ENCODE peak calls at places on chromosome X, in nine cellular contexts. One of them, this sample, is unnamed.
A peak's percentile ranks its signal among the peaks of the same experiment; 100 is the strongest.

GRCh38 chrX:22220941-22221340 is 51.8 kb upstream of the CBLL2 start:
- DNase-seq in transverse colon: no peak
- DNase-seq in SW480: peak; percentile 5
- DNase-seq in iris pigment epithelial cell: peak; percentile 60
- DNase-seq in MCF 10A: peak; percentile 78
- DNase-seq in GM13976: no peak
- DNase-seq in activated CD4-positive, alpha-beta T cell treated with anti-CD3 and anti-CD28 coated beads for 1 hour: no peak
- DNase-seq in C1 segment of cervical spinal cord: no peak
- DNase-seq in H9: no peak
- DNase-seq in this sample: no peak

GRCh38 chrX:24955372-24955771 is 60.4 kb downstream of the ARX start:
- DNase-seq in iris pigment epithelial cell: no peak
- DNase-seq in MCF 10A: no peak
- DNase-seq in C1 segment of cervical spinal cord: no peak
- DNase-seq in activated CD4-positive, alpha-beta T cell treated with anti-CD3 and anti-CD28 coated beads for 1 hour: no peak
- DNase-seq in transverse colon: no peak
- DNase-seq in SW480: no peak
- DNase-seq in GM13976: no peak
- DNase-seq in H9: no peak
- DNase-seq in this sample: no peak

GRCh38 chrX:42837092-42837726 is 59.2 kb upstream of the PPP1R2C start:
- DNase-seq in activated CD4-positive, alpha-beta T cell treated with anti-CD3 and anti-CD28 coated beads for 1 hour: no peak
- DNase-seq in transverse colon: no peak
- DNase-seq in GM13976: no peak
- DNase-seq in C1 segment of cervical spinal cord: no peak
- DNase-seq in iris pigment epithelial cell: no peak
- DNase-seq in MCF 10A: no peak
- DNase-seq in SW480: no peak
- DNase-seq in H9: no peak
- DNase-seq in this sample: no peak

GRCh38 chrX:65677954-65678469 is 10.6 kb downstream of the MSN start:
- DNase-seq in transverse colon: no peak
- DNase-seq in MCF 10A: peak; percentile 87
- DNase-seq in activated CD4-positive, alpha-beta T cell treated with anti-CD3 and anti-CD28 coated beads for 1 hour: no peak
- DNase-seq in iris pigment epithelial cell: peak; percentile 79
- DNase-seq in SW480: no peak
- DNase-seq in GM13976: no peak
- DNase-seq in C1 segment of cervical spinal cord: peak; percentile 16
- DNase-seq in H9: no peak
- DNase-seq in this sample: no peak

GRCh38 chrX:19544693-19545305 is 29.5 kb upstream of the MAP3K15 start:
- DNase-seq in C1 segment of cervical spinal cord: no peak
- DNase-seq in transverse colon: peak; percentile 43
- DNase-seq in activated CD4-positive, alpha-beta T cell treated with anti-CD3 and anti-CD28 coated beads for 1 hour: no peak
- DNase-seq in H9: no peak
- DNase-seq in GM13976: peak; percentile 69
- DNase-seq in SW480: peak; percentile 60
- DNase-seq in iris pigment epithelial cell: peak; percentile 66
- DNase-seq in MCF 10A: peak; percentile 71
- DNase-seq in this sample: no peak

GRCh38 chrX:69162466-69162865 is 2.8 kb downstream of the PJA1 start:
- DNase-seq in iris pigment epithelial cell: no peak
- DNase-seq in H9: no peak
- DNase-seq in GM13976: no peak
- DNase-seq in MCF 10A: no peak
- DNase-seq in SW480: no peak
- DNase-seq in transverse colon: no peak
- DNase-seq in C1 segment of cervical spinal cord: no peak
- DNase-seq in activated CD4-positive, alpha-beta T cell treated with anti-CD3 and anti-CD28 coated beads for 1 hour: no peak
- DNase-seq in this sample: no peak

GRCh38 chrX:13162772-13163171 is 118.4 kb upstream of the FAM9C start:
- DNase-seq in MCF 10A: no peak
- DNase-seq in H9: no peak
- DNase-seq in iris pigment epithelial cell: no peak
- DNase-seq in transverse colon: no peak
- DNase-seq in SW480: no peak
- DNase-seq in C1 segment of cervical spinal cord: no peak
- DNase-seq in GM13976: no peak
- DNase-seq in activated CD4-positive, alpha-beta T cell treated with anti-CD3 and anti-CD28 coated beads for 1 hour: no peak
- DNase-seq in this sample: no peak

GRCh38 chrX:112832481-112833095 is 8.0 kb downstream of the AMOT start:
- DNase-seq in activated CD4-positive, alpha-beta T cell treated with anti-CD3 and anti-CD28 coated beads for 1 hour: no peak
- DNase-seq in MCF 10A: peak; percentile 54
- DNase-seq in transverse colon: peak; percentile 69
- DNase-seq in GM13976: no peak
- DNase-seq in SW480: peak; percentile 84
- DNase-seq in iris pigment epithelial cell: no peak
- DNase-seq in C1 segment of cervical spinal cord: no peak
- DNase-seq in H9: peak; percentile 74
- DNase-seq in this sample: no peak

GRCh38 chrX:115018040-115018647 is 728 bp upstream of the IL13RA2 start:
- DNase-seq in iris pigment epithelial cell: no peak
- DNase-seq in SW480: no peak
- DNase-seq in activated CD4-positive, alpha-beta T cell treated with anti-CD3 and anti-CD28 coated beads for 1 hour: no peak
- DNase-seq in transverse colon: no peak
- DNase-seq in GM13976: no peak
- DNase-seq in C1 segment of cervical spinal cord: no peak
- DNase-seq in MCF 10A: peak; percentile 22
- DNase-seq in H9: no peak
- DNase-seq in this sample: no peak

GRCh38 chrX:73851014-73852009 is 288.3 kb downstream of the CHIC1 start:
- DNase-seq in SW480: no peak
- DNase-seq in activated CD4-positive, alpha-beta T cell treated with anti-CD3 and anti-CD28 coated beads for 1 hour: no peak
- DNase-seq in C1 segment of cervical spinal cord: peak; percentile 90
- DNase-seq in GM13976: peak; percentile 45
- DNase-seq in MCF 10A: peak; percentile 95
- DNase-seq in transverse colon: peak; percentile 90
- DNase-seq in H9: no peak
- DNase-seq in iris pigment epithelial cell: peak; percentile 96
- DNase-seq in this sample: peak; percentile 89

GRCh38 chrX:18210470-18210869 is 10.2 kb downstream of the BEND2 start:
- DNase-seq in GM13976: no peak
- DNase-seq in C1 segment of cervical spinal cord: no peak
- DNase-seq in activated CD4-positive, alpha-beta T cell treated with anti-CD3 and anti-CD28 coated beads for 1 hour: no peak
- DNase-seq in transverse colon: no peak
- DNase-seq in H9: no peak
- DNase-seq in MCF 10A: no peak
- DNase-seq in SW480: peak; percentile 8
- DNase-seq in iris pigment epithelial cell: peak; percentile 10
- DNase-seq in this sample: no peak

GRCh38 chrX:10450229-10450958 is 170.0 kb downstream of the MID1 start:
- DNase-seq in GM13976: no peak
- DNase-seq in MCF 10A: peak; percentile 28
- DNase-seq in SW480: no peak
- DNase-seq in H9: no peak
- DNase-seq in iris pigment epithelial cell: peak; percentile 85
- DNase-seq in activated CD4-positive, alpha-beta T cell treated with anti-CD3 and anti-CD28 coated beads for 1 hour: no peak
- DNase-seq in C1 segment of cervical spinal cord: no peak
- DNase-seq in transverse colon: no peak
- DNase-seq in this sample: no peak

GRCh38 chrX:53256446-53257041 is 24.8 kb downstream of the IQSEC2 start:
- DNase-seq in activated CD4-positive, alpha-beta T cell treated with anti-CD3 and anti-CD28 coated beads for 1 hour: no peak
- DNase-seq in GM13976: no peak
- DNase-seq in C1 segment of cervical spinal cord: no peak
- DNase-seq in transverse colon: no peak
- DNase-seq in iris pigment epithelial cell: no peak
- DNase-seq in MCF 10A: no peak
- DNase-seq in SW480: no peak
- DNase-seq in H9: peak; percentile 55
- DNase-seq in this sample: no peak

GRCh38 chrX:1661048-1661921 is 46.4 kb downstream of the ASMT start:
- DNase-seq in transverse colon: peak; percentile 68
- DNase-seq in C1 segment of cervical spinal cord: no peak
- DNase-seq in H9: peak; percentile 98
- DNase-seq in iris pigment epithelial cell: no peak
- DNase-seq in SW480: peak; percentile 32
- DNase-seq in MCF 10A: no peak
- DNase-seq in GM13976: peak; percentile 90
- DNase-seq in activated CD4-positive, alpha-beta T cell treated with anti-CD3 and anti-CD28 coated beads for 1 hour: peak; percentile 85
- DNase-seq in this sample: no peak

GRCh38 chrX:108267561-108267960 is 170.7 kb downstream of the COL4A6 start:
- DNase-seq in iris pigment epithelial cell: peak; percentile 51
- DNase-seq in H9: no peak
- DNase-seq in GM13976: no peak
- DNase-seq in activated CD4-positive, alpha-beta T cell treated with anti-CD3 and anti-CD28 coated beads for 1 hour: no peak
- DNase-seq in MCF 10A: no peak
- DNase-seq in transverse colon: no peak
- DNase-seq in C1 segment of cervical spinal cord: no peak
- DNase-seq in SW480: no peak
- DNase-seq in this sample: no peak

GRCh38 chrX:64152857-64153256 is 52.7 kb downstream of the AMER1 start:
- DNase-seq in GM13976: no peak
- DNase-seq in SW480: peak; percentile 1
- DNase-seq in transverse colon: no peak
- DNase-seq in activated CD4-positive, alpha-beta T cell treated with anti-CD3 and anti-CD28 coated beads for 1 hour: no peak
- DNase-seq in MCF 10A: no peak
- DNase-seq in H9: peak; percentile 64
- DNase-seq in iris pigment epithelial cell: no peak
- DNase-seq in C1 segment of cervical spinal cord: no peak
- DNase-seq in this sample: no peak

GRCh38 chrX:154502989-154503388 is 12.6 kb upstream of the SLC10A3 start:
- DNase-seq in iris pigment epithelial cell: no peak
- DNase-seq in GM13976: no peak
- DNase-seq in H9: no peak
- DNase-seq in transverse colon: no peak
- DNase-seq in C1 segment of cervical spinal cord: no peak
- DNase-seq in activated CD4-positive, alpha-beta T cell treated with anti-CD3 and anti-CD28 coated beads for 1 hour: no peak
- DNase-seq in SW480: no peak
- DNase-seq in MCF 10A: no peak
- DNase-seq in this sample: no peak

GRCh38 chrX:54798137-54798536 is at the start of gene ITIH6:
- DNase-seq in GM13976: no peak
- DNase-seq in MCF 10A: no peak
- DNase-seq in SW480: no peak
- DNase-seq in H9: no peak
- DNase-seq in C1 segment of cervical spinal cord: no peak
- DNase-seq in transverse colon: no peak
- DNase-seq in activated CD4-positive, alpha-beta T cell treated with anti-CD3 and anti-CD28 coated beads for 1 hour: no peak
- DNase-seq in iris pigment epithelial cell: no peak
- DNase-seq in this sample: no peak

GRCh38 chrX:45788941-45789348 is 588.3 kb upstream of the DIPK2B start:
- DNase-seq in C1 segment of cervical spinal cord: no peak
- DNase-seq in transverse colon: no peak
- DNase-seq in activated CD4-positive, alpha-beta T cell treated with anti-CD3 and anti-CD28 coated beads for 1 hour: no peak
- DNase-seq in iris pigment epithelial cell: peak; percentile 35
- DNase-seq in MCF 10A: no peak
- DNase-seq in GM13976: no peak
- DNase-seq in SW480: peak; percentile 45
- DNase-seq in H9: no peak
- DNase-seq in this sample: no peak

GRCh38 chrX:132219343-132219768 is at the start of gene RAP2C:
- DNase-seq in SW480: peak; percentile 81
- DNase-seq in activated CD4-positive, alpha-beta T cell treated with anti-CD3 and anti-CD28 coated beads for 1 hour: peak; percentile 28
- DNase-seq in C1 segment of cervical spinal cord: peak; percentile 29
- DNase-seq in iris pigment epithelial cell: peak; percentile 60
- DNase-seq in H9: peak; percentile 74
- DNase-seq in MCF 10A: peak; percentile 78
- DNase-seq in GM13976: peak; percentile 58
- DNase-seq in transverse colon: peak; percentile 82
- DNase-seq in this sample: peak; percentile 78

GRCh38 chrX:107712231-107713204 is 63.1 kb downstream of the TSC22D3 start:
- DNase-seq in SW480: no peak
- DNase-seq in activated CD4-positive, alpha-beta T cell treated with anti-CD3 and anti-CD28 coated beads for 1 hour: peak; percentile 7
- DNase-seq in C1 segment of cervical spinal cord: no peak
- DNase-seq in GM13976: no peak
- DNase-seq in MCF 10A: peak; percentile 80
- DNase-seq in iris pigment epithelial cell: peak; percentile 65
- DNase-seq in transverse colon: peak; percentile 47
- DNase-seq in H9: no peak
- DNase-seq in this sample: no peak

GRCh38 chrX:40867352-40867751 is 132.0 kb upstream of the MED14 start:
- DNase-seq in GM13976: no peak
- DNase-seq in iris pigment epithelial cell: peak; percentile 67
- DNase-seq in C1 segment of cervical spinal cord: no peak
- DNase-seq in MCF 10A: peak; percentile 81
- DNase-seq in H9: no peak
- DNase-seq in transverse colon: no peak
- DNase-seq in activated CD4-positive, alpha-beta T cell treated with anti-CD3 and anti-CD28 coated beads for 1 hour: no peak
- DNase-seq in SW480: peak; percentile 60
- DNase-seq in this sample: no peak

GRCh38 chrX:128929281-128930057 is 593.8 kb downstream of the SMARCA1 start:
- DNase-seq in activated CD4-positive, alpha-beta T cell treated with anti-CD3 and anti-CD28 coated beads for 1 hour: no peak
- DNase-seq in GM13976: no peak
- DNase-seq in iris pigment epithelial cell: no peak
- DNase-seq in H9: no peak
- DNase-seq in SW480: no peak
- DNase-seq in transverse colon: peak; percentile 33
- DNase-seq in C1 segment of cervical spinal cord: no peak
- DNase-seq in MCF 10A: no peak
- DNase-seq in this sample: no peak

GRCh38 chrX:20205927-20206708 is 60.6 kb downstream of the RPS6KA3 start:
- DNase-seq in H9: no peak
- DNase-seq in transverse colon: no peak
- DNase-seq in SW480: no peak
- DNase-seq in GM13976: peak; percentile 30
- DNase-seq in iris pigment epithelial cell: no peak
- DNase-seq in MCF 10A: no peak
- DNase-seq in C1 segment of cervical spinal cord: no peak
- DNase-seq in activated CD4-positive, alpha-beta T cell treated with anti-CD3 and anti-CD28 coated beads for 1 hour: no peak
- DNase-seq in this sample: no peak

GRCh38 chrX:121191779-121192178 is 144.4 kb downstream of the GLUD2 start:
- DNase-seq in H9: no peak
- DNase-seq in transverse colon: no peak
- DNase-seq in GM13976: no peak
- DNase-seq in C1 segment of cervical spinal cord: no peak
- DNase-seq in activated CD4-positive, alpha-beta T cell treated with anti-CD3 and anti-CD28 coated beads for 1 hour: no peak
- DNase-seq in iris pigment epithelial cell: no peak
- DNase-seq in MCF 10A: no peak
- DNase-seq in SW480: no peak
- DNase-seq in this sample: no peak

GRCh38 chrX:127259742-127260141 is 440.2 kb downstream of the PRR32 start:
- DNase-seq in transverse colon: no peak
- DNase-seq in GM13976: no peak
- DNase-seq in SW480: no peak
- DNase-seq in iris pigment epithelial cell: no peak
- DNase-seq in C1 segment of cervical spinal cord: no peak
- DNase-seq in MCF 10A: peak; percentile 2
- DNase-seq in H9: no peak
- DNase-seq in activated CD4-positive, alpha-beta T cell treated with anti-CD3 and anti-CD28 coated beads for 1 hour: no peak
- DNase-seq in this sample: no peak

GRCh38 chrX:23765868-23766267 is 17.1 kb upstream of the SAT1 start:
- DNase-seq in H9: no peak
- DNase-seq in activated CD4-positive, alpha-beta T cell treated with anti-CD3 and anti-CD28 coated beads for 1 hour: no peak
- DNase-seq in GM13976: no peak
- DNase-seq in transverse colon: no peak
- DNase-seq in C1 segment of cervical spinal cord: no peak
- DNase-seq in MCF 10A: no peak
- DNase-seq in iris pigment epithelial cell: no peak
- DNase-seq in SW480: no peak
- DNase-seq in this sample: no peak

GRCh38 chrX:130485870-130486269 is 84.1 kb downstream of the RBMX2 start:
- DNase-seq in MCF 10A: no peak
- DNase-seq in activated CD4-positive, alpha-beta T cell treated with anti-CD3 and anti-CD28 coated beads for 1 hour: no peak
- DNase-seq in C1 segment of cervical spinal cord: no peak
- DNase-seq in H9: no peak
- DNase-seq in iris pigment epithelial cell: no peak
- DNase-seq in GM13976: no peak
- DNase-seq in transverse colon: no peak
- DNase-seq in SW480: no peak
- DNase-seq in this sample: no peak

GRCh38 chrX:13001961-13002671 is 27.2 kb downstream of the TMSB4X start:
- DNase-seq in C1 segment of cervical spinal cord: no peak
- DNase-seq in transverse colon: no peak
- DNase-seq in iris pigment epithelial cell: no peak
- DNase-seq in MCF 10A: peak; percentile 57
- DNase-seq in SW480: peak; percentile 86
- DNase-seq in activated CD4-positive, alpha-beta T cell treated with anti-CD3 and anti-CD28 coated beads for 1 hour: no peak
- DNase-seq in GM13976: no peak
- DNase-seq in H9: no peak
- DNase-seq in this sample: no peak

GRCh38 chrX:150543230-150544155 is 24.9 kb upstream of the MTM1 start:
- DNase-seq in MCF 10A: no peak
- DNase-seq in transverse colon: no peak
- DNase-seq in iris pigment epithelial cell: no peak
- DNase-seq in GM13976: peak; percentile 58
- DNase-seq in activated CD4-positive, alpha-beta T cell treated with anti-CD3 and anti-CD28 coated beads for 1 hour: no peak
- DNase-seq in H9: no peak
- DNase-seq in C1 segment of cervical spinal cord: no peak
- DNase-seq in SW480: no peak
- DNase-seq in this sample: no peak

GRCh38 chrX:142998447-142999208 is 27.1 kb upstream of the SPANXN4 start:
- DNase-seq in C1 segment of cervical spinal cord: no peak
- DNase-seq in iris pigment epithelial cell: no peak
- DNase-seq in SW480: no peak
- DNase-seq in MCF 10A: peak; percentile 67
- DNase-seq in activated CD4-positive, alpha-beta T cell treated with anti-CD3 and anti-CD28 coated beads for 1 hour: no peak
- DNase-seq in GM13976: no peak
- DNase-seq in H9: no peak
- DNase-seq in transverse colon: no peak
- DNase-seq in this sample: no peak

This sample was measured in sciatic nerve.